ENCODE peak calls at places on chromosomes 13 and 19, in four cellular contexts. One of them, this sample, is unnamed.
A peak's percentile ranks its signal among the peaks of the same experiment; 100 is the strongest.

GRCh38 chr13:81171065-81171647 is 830.2 kb upstream of the SPRY2 start:
- DNase-seq in A549: peak; percentile 3
- DNase-seq in K562: peak; percentile 3
- DNase-seq in HepG2: peak; percentile 5
- DNase-seq in this sample: no peak

GRCh38 chr13:103022328-103022727 is 43.9 kb downstream of the SLC10A2 start:
- DNase-seq in A549: no peak
- DNase-seq in K562: no peak
- DNase-seq in HepG2: no peak
- DNase-seq in this sample: no peak

GRCh38 chr19:35502751-35503150 is 10.7 kb downstream of the DMKN start:
- DNase-seq in A549: no peak
- DNase-seq in K562: no peak
- DNase-seq in HepG2: no peak
- DNase-seq in this sample: no peak

GRCh38 chr19:10417598-10418280 is 2.6 kb upstream of the PDE4A start:
- DNase-seq in A549: no peak
- DNase-seq in K562: peak; percentile 40
- DNase-seq in HepG2: no peak
- DNase-seq in this sample: peak; percentile 63

GRCh38 chr19:54478677-54479266 is 5.7 kb upstream of the CDC42EP5 start:
- DNase-seq in A549: peak; percentile 73
- DNase-seq in K562: peak; percentile 50
- DNase-seq in HepG2: peak; percentile 59
- DNase-seq in this sample: peak; percentile 76

GRCh38 chr19:2286402-2287140 is 4.6 kb upstream of the PEAK3 start:
- DNase-seq in A549: no peak
- DNase-seq in K562: no peak
- DNase-seq in HepG2: no peak
- DNase-seq in this sample: no peak

GRCh38 chr13:83295684-83296083 is 586.6 kb downstream of the SLITRK1 start:
- DNase-seq in A549: no peak
- DNase-seq in K562: no peak
- DNase-seq in HepG2: no peak
- DNase-seq in this sample: no peak

GRCh38 chr19:16587031-16588023 is 15.1 kb upstream of the SLC35E1 start:
- DNase-seq in A549: no peak
- DNase-seq in K562: no peak
- DNase-seq in HepG2: no peak
- DNase-seq in this sample: no peak

GRCh38 chr13:44934724-44935123 is 54.5 kb downstream of the NUFIP1 start:
- DNase-seq in A549: no peak
- DNase-seq in K562: no peak
- DNase-seq in HepG2: no peak
- DNase-seq in this sample: no peak

DNA sequence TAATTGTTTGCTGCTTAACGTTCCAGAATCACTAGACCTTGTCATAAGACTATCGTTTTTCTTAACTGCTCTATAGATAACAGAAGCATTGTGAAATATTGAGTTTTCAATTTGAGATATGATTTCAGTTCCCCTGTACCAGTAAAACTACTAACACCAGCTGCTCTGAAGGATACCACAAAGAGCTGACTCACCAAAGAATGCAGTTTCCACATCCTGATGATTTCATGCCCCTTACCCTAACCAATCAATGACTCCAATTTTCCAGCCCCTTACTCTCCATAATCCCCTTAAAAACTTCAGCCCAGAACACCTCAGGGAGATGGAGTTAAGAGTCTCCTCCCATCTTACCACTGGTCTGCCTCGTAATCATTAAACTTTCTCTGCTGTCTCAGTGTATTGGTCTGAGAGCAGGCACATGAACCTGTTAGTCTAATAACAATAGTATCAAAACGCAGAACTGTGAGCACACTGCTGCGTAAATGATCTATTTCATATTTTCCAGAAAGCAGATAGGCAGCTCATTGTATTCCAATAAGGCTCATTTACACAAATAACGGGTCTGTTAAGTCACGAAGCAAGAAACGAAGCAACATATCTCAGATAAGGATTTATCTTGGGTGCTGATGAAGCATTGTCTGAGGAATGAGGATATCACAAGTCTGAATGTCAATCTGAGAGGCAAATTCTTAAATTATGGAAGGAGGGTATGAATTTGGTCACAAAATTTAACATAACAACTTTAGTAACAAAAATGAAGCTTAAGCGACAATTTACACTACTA is 14.1 kb upstream of the CCNA1 start:
- DNase-seq in A549: no peak
- DNase-seq in K562: no peak
- DNase-seq in HepG2: no peak
- DNase-seq in this sample: no peak
- TF ChIP-seq NR3C1 in A549: no peak
- TF ChIP-seq NR3C1 in K562: no peak
- TF ChIP-seq NR3C1 in HepG2: no peak
- TF ChIP-seq NR3C1 in this sample: no peak

GRCh38 chr13:22793598-22794134 is 387.1 kb upstream of the SGCG start:
- DNase-seq in A549: peak; percentile 6
- DNase-seq in K562: no peak
- DNase-seq in HepG2: peak; percentile 99
- DNase-seq in this sample: no peak
- TF ChIP-seq NR3C1 in A549: no peak
- TF ChIP-seq NR3C1 in K562: no peak
- TF ChIP-seq NR3C1 in HepG2: no peak
- TF ChIP-seq NR3C1 in this sample: no peak

DNA sequence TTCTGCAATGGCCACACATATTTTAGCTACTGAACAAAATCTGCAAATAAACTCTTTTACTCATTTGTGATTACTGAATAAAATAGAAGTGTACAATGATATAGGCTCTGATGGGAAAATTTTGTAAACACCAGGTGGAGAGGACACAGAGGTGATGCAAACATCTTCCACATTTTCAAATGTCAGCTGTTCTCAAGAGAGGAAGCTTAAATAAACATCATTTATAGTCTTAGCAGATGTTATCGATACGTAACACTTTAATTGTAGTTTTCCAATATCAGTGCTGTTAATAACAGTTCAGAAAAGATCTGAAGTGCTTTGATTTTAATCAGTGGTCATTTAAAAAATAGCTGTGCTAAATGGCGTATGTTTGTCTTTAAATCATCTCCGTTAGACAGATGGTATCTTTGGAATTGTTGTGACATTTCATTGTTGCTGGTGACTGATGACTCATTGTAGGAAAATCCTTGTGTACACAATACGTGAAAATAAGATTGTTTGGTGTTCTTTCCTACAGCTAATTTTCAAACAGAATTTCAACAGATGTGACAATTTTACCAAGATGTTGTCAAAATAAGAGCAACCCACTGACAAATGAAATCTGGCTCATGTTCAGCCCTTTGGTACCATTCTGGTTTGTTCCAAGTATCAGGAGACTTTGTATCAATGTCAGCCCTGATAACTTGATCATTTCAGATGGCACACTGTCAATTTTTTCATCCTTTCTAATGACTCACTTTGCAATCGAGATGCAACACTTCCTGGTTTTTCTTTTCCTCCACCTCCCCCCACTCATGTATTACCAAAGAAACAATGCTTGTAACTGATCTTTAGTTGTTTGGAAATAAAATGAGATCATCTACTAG is 516.0 kb downstream of the DCT start:
- DNase-seq in A549: peak; percentile 46
- DNase-seq in K562: no peak
- DNase-seq in HepG2: peak; percentile 83
- DNase-seq in this sample: no peak
- TF ChIP-seq NR3C1 in A549: no peak
- TF ChIP-seq NR3C1 in K562: no peak
- TF ChIP-seq NR3C1 in HepG2: no peak
- TF ChIP-seq NR3C1 in this sample: no peak

GRCh38 chr19:41886761-41887710 is 4.1 kb downstream of the ARHGEF1 start:
- DNase-seq in A549: no peak
- DNase-seq in K562: no peak
- DNase-seq in HepG2: no peak
- DNase-seq in this sample: no peak
- TF ChIP-seq NR3C1 in A549: no peak
- TF ChIP-seq NR3C1 in K562: no peak
- TF ChIP-seq NR3C1 in HepG2: no peak
- TF ChIP-seq NR3C1 in this sample: no peak